ENCODE peak calls at places on chromosomes 4 and X, in four cellular contexts. One of them, this sample, is unnamed. For H3K9me3 and H3K4me1, the result is how much of the 10 kb centered on the place peaks cover.

GRCh38 chr4:86498560-86499166 is 95.5 kb upstream of the PTPN13 start:
- DNase-seq in Peyer's patch: no peak
- DNase-seq in A673: peak
- DNase-seq in right lobe of liver: no peak
- DNase-seq in this sample: peak

GRCh38 chr4:183170894-183171293 is 71.8 kb downstream of the WWC2 start:
- DNase-seq in right lobe of liver: no peak
- DNase-seq in Peyer's patch: no peak
- DNase-seq in A673: no peak
- DNase-seq in this sample: no peak

GRCh38 chr4:42806436-42806835 is 86.1 kb upstream of the GRXCR1 start:
- DNase-seq in A673: no peak
- DNase-seq in right lobe of liver: no peak
- DNase-seq in Peyer's patch: no peak
- DNase-seq in this sample: no peak

GRCh38 chr4:107736924-107737448 is 17.0 kb upstream of the PAPSS1 start:
- DNase-seq in right lobe of liver: no peak
- DNase-seq in Peyer's patch: no peak
- DNase-seq in A673: peak
- DNase-seq in this sample: peak

GRCh38 chrX:112784692-112785091 is 55.9 kb downstream of the AMOT start:
- DNase-seq in Peyer's patch: no peak
- DNase-seq in right lobe of liver: no peak
- DNase-seq in A673: no peak
- DNase-seq in this sample: no peak

GRCh38 chr4:75708218-75708691 is 16.1 kb upstream of the USO1 start:
- DNase-seq in right lobe of liver: no peak
- DNase-seq in Peyer's patch: no peak
- DNase-seq in A673: no peak
- DNase-seq in this sample: no peak

GRCh38 chrX:131869182-131869581 is 153.9 kb upstream of the STK26 start:
- DNase-seq in A673: no peak
- DNase-seq in Peyer's patch: no peak
- DNase-seq in right lobe of liver: no peak
- DNase-seq in this sample: no peak

GRCh38 chr4:173188648-173189047 is 20.0 kb downstream of the GALNT7 start:
- DNase-seq in right lobe of liver: no peak
- DNase-seq in A673: no peak
- DNase-seq in Peyer's patch: no peak
- DNase-seq in this sample: no peak

GRCh38 chrX:25012433-25012735 is 3.4 kb downstream of the ARX start:
- DNase-seq in right lobe of liver: no peak
- DNase-seq in A673: no peak
- DNase-seq in Peyer's patch: no peak
- DNase-seq in this sample: no peak

GRCh38 chrX:25011589-25012432 is 4.0 kb downstream of the ARX start:
- DNase-seq in A673: no peak
- DNase-seq in Peyer's patch: no peak
- DNase-seq in right lobe of liver: no peak
- DNase-seq in this sample: no peak

GRCh38 chrX:25013593-25014365 is 2.0 kb downstream of the ARX start:
- DNase-seq in A673: no peak
- DNase-seq in Peyer's patch: no peak
- DNase-seq in right lobe of liver: no peak
- DNase-seq in this sample: no peak

GRCh38 chrX:25014366-25014838 is 1.4 kb downstream of the ARX start:
- DNase-seq in A673: no peak
- DNase-seq in right lobe of liver: no peak
- DNase-seq in Peyer's patch: no peak
- DNase-seq in this sample: no peak

GRCh38 chrX:25012793-25013592 is 2.8 kb downstream of the ARX start:
- DNase-seq in A673: no peak
- DNase-seq in right lobe of liver: no peak
- DNase-seq in Peyer's patch: no peak
- DNase-seq in this sample: peak
- H3K4me3 ChIP-seq in A673: peak
- H3K4me3 ChIP-seq in right lobe of liver: no peak
- H3K4me3 ChIP-seq in Peyer's patch: peak
- H3K4me3 ChIP-seq in this sample: peak

GRCh38 chrX:115929480-115929879 is 241.1 kb upstream of the AGTR2 start:
- DNase-seq in Peyer's patch: no peak
- DNase-seq in right lobe of liver: no peak
- DNase-seq in A673: no peak
- DNase-seq in this sample: no peak
- H3K9me3 ChIP-seq in Peyer's patch: under half
- H3K9me3 ChIP-seq in right lobe of liver: under half
- H3K9me3 ChIP-seq in A673: under half
- H3K9me3 ChIP-seq in this sample: under half

GRCh38 chr4:184819786-184820185 is 6.0 kb downstream of the ACSL1 start:
- DNase-seq in right lobe of liver: peak
- DNase-seq in A673: no peak
- DNase-seq in Peyer's patch: no peak
- DNase-seq in this sample: no peak
- H3K4me1 ChIP-seq in right lobe of liver: under half
- H3K4me1 ChIP-seq in A673: under half
- H3K4me1 ChIP-seq in Peyer's patch: under half
- H3K4me1 ChIP-seq in this sample: under half

DNA sequence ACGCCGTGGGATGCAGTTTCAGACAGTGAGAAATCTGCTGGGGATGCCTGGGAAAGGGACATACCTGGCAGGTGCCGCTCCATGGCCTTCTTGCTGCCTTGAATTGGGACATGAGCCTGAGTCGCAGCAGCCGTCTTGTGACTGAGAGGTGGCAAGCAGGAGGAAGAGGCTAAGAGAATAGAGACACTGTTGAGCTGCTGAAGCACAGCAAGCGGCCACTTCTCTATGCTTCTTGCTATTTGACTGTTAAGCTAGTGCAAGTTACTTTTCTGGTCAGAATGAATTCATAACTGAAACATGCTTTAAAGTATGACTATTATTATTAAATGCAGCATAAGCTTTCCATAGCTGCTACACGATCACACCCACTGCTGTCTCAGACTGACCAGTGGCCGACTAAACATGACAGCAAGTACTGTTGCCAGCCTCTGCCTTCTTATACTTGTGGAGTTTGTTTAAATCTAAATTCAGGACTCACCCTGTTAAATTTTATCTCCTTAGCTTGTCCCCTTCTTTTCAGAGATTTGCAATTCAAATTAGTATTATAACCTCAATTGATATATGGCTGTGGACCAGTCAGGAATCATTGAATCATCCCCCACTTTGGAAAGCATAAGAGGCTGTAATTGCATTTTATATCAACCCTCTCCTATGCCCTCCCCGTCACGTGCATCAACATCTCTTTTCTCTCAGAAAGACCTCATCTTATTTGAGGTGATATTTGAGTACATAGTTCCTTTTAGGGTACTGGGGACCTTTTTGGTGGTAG is 24.8 kb upstream of the ACSL1 start:
- DNase-seq in Peyer's patch: peak
- DNase-seq in A673: peak
- DNase-seq in right lobe of liver: no peak
- DNase-seq in this sample: no peak
- H3K4me3 ChIP-seq in Peyer's patch: no peak
- H3K4me3 ChIP-seq in A673: no peak
- H3K4me3 ChIP-seq in right lobe of liver: no peak
- H3K4me3 ChIP-seq in this sample: no peak

DNA sequence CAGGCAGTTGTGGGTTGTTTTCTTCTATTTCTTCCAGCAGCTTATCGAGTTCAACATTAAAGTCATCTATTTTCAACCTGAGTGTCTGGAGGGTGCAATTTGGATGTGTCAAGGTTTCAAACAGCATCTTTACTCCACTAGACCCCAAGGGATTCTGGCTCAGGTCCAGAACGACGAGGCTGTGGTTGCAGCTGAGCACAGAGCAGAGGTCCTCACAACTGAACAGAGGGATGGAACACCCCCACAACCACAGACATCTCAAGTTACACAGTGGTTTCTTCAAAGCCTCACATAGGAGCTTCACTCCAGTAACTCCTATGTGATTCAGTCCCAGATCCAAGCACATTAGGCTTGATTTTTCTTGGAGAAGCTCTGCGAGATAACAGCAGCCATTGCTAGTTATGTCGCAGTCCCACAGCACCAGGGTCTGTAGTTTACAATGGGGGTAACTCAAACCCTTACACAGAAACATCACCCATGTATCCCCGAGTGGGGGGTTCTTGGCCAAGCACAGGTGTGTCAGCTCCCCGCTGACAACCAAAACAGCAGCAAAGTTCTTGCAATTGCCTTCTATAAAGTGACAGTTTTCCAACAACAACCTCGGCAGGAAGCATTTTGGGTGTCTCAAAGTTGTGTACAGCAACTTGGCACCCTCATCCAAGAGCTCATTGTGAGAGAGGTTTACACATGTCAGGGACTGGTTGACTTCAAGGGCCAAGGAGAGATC is 2.8 kb downstream of the NLRP2B start:
- DNase-seq in right lobe of liver: no peak
- DNase-seq in A673: no peak
- DNase-seq in Peyer's patch: no peak
- DNase-seq in this sample: no peak
- H3K9me3 ChIP-seq in right lobe of liver: under half
- H3K9me3 ChIP-seq in A673: under half
- H3K9me3 ChIP-seq in Peyer's patch: under half
- H3K9me3 ChIP-seq in this sample: under half

DNA sequence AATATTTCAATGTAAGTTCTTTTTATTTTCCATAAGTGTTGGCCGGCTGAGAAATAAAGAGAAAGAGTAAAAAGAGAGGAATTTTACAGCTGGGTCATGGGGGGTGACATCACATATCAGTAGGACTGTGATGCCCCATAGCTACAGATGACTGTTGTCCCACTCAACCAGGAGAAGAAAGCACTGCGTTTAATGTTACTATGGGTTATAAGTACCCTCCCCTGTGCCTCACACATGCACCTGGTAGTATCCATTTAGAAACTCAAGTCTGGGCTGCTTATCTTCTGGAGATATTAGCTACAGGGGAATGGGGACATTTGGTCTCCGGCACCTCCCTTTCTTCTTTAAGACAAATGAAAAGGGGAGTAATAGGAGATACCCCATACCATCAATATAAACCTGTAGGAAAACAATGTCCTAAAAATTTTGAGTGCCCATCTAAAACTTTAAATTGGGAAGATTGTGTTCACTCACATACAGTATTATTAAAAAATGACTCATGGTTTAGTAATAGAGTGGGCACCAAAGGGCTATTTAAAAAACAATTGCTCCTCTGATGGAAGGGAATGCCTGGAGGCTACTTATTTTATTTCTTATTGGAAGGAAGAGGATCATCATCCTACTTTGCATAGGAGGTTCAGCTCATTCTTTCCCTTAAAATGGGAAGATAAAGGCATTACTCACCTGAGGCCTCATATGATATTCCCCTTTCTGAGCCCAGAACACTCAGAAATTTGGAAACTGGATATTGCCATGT is 18.2 kb downstream of the UGT2B11 start:
- DNase-seq in Peyer's patch: no peak
- DNase-seq in right lobe of liver: no peak
- DNase-seq in A673: no peak
- DNase-seq in this sample: no peak
- H3K4me1 ChIP-seq in Peyer's patch: under half
- H3K4me1 ChIP-seq in right lobe of liver: under half
- H3K4me1 ChIP-seq in A673: under half
- H3K4me1 ChIP-seq in this sample: under half

This sample was measured in HAP-1.